ENCODE peak calls at places on chromosomes 3 and 15, in four cellular contexts. One of them, this sample, is unnamed.

GRCh38 chr3:41247590-41247989 is 48.3 kb downstream of the CTNNB1 start:
- DNase-seq in activated CD4-positive, alpha-beta T cell treated with anti-CD3 and anti-CD28 coated beads for 24 hours: no peak
- DNase-seq in EL: no peak
- DNase-seq in NCI-H2081: no peak
- DNase-seq in this sample: no peak

GRCh38 chr15:63234479-63234878 is 42.9 kb upstream of the APH1B start:
- DNase-seq in EL: peak
- DNase-seq in NCI-H2081: no peak
- DNase-seq in activated CD4-positive, alpha-beta T cell treated with anti-CD3 and anti-CD28 coated beads for 24 hours: no peak
- DNase-seq in this sample: no peak

GRCh38 chr15:63086271-63086670 is 35.4 kb upstream of the LACTB start:
- DNase-seq in NCI-H2081: no peak
- DNase-seq in activated CD4-positive, alpha-beta T cell treated with anti-CD3 and anti-CD28 coated beads for 24 hours: no peak
- DNase-seq in EL: no peak
- DNase-seq in this sample: no peak

GRCh38 chr3:77906102-77906709 is 866.3 kb downstream of the ROBO2 start:
- DNase-seq in NCI-H2081: no peak
- DNase-seq in activated CD4-positive, alpha-beta T cell treated with anti-CD3 and anti-CD28 coated beads for 24 hours: no peak
- DNase-seq in EL: peak
- DNase-seq in this sample: no peak

GRCh38 chr15:64856429-64857145 is 14.9 kb downstream of the PLEKHO2 start:
- DNase-seq in EL: peak
- DNase-seq in NCI-H2081: no peak
- DNase-seq in activated CD4-positive, alpha-beta T cell treated with anti-CD3 and anti-CD28 coated beads for 24 hours: no peak
- DNase-seq in this sample: no peak

GRCh38 chr3:68893600-68894239 is 38.6 kb downstream of the TAFA4 start:
- DNase-seq in activated CD4-positive, alpha-beta T cell treated with anti-CD3 and anti-CD28 coated beads for 24 hours: no peak
- DNase-seq in NCI-H2081: peak
- DNase-seq in EL: peak
- DNase-seq in this sample: no peak

GRCh38 chr3:156605686-156606605 is 51.0 kb upstream of the SSR3 start:
- DNase-seq in EL: peak
- DNase-seq in NCI-H2081: peak
- DNase-seq in activated CD4-positive, alpha-beta T cell treated with anti-CD3 and anti-CD28 coated beads for 24 hours: no peak
- DNase-seq in this sample: peak

GRCh38 chr3:56711344-56711743 is 28.3 kb upstream of the TASOR start:
- DNase-seq in NCI-H2081: no peak
- DNase-seq in activated CD4-positive, alpha-beta T cell treated with anti-CD3 and anti-CD28 coated beads for 24 hours: no peak
- DNase-seq in EL: no peak
- DNase-seq in this sample: no peak

GRCh38 chr3:134794323-134794722 is 737 bp upstream of the EPHB1 start:
- DNase-seq in activated CD4-positive, alpha-beta T cell treated with anti-CD3 and anti-CD28 coated beads for 24 hours: no peak
- DNase-seq in NCI-H2081: no peak
- DNase-seq in EL: no peak
- DNase-seq in this sample: no peak

GRCh38 chr3:185900228-185900627 is 37.6 kb downstream of the TRA2B start:
- DNase-seq in NCI-H2081: no peak
- DNase-seq in EL: peak
- DNase-seq in activated CD4-positive, alpha-beta T cell treated with anti-CD3 and anti-CD28 coated beads for 24 hours: no peak
- DNase-seq in this sample: no peak

GRCh38 chr3:13764161-13764560 is 115.7 kb downstream of the WNT7A start:
- DNase-seq in activated CD4-positive, alpha-beta T cell treated with anti-CD3 and anti-CD28 coated beads for 24 hours: no peak
- DNase-seq in NCI-H2081: no peak
- DNase-seq in EL: no peak
- DNase-seq in this sample: no peak

GRCh38 chr3:179750720-179751328 is 98.0 kb downstream of the USP13 start:
- DNase-seq in EL: peak
- DNase-seq in NCI-H2081: peak
- DNase-seq in activated CD4-positive, alpha-beta T cell treated with anti-CD3 and anti-CD28 coated beads for 24 hours: no peak
- DNase-seq in this sample: no peak

GRCh38 chr3:195102609-195103467 is 168.1 kb downstream of the XXYLT1 start:
- DNase-seq in EL: peak
- DNase-seq in NCI-H2081: no peak
- DNase-seq in activated CD4-positive, alpha-beta T cell treated with anti-CD3 and anti-CD28 coated beads for 24 hours: no peak
- DNase-seq in this sample: no peak

GRCh38 chr3:117892431-117892841 is 1142.2 kb downstream of the IGSF11 start:
- DNase-seq in NCI-H2081: no peak
- DNase-seq in EL: peak
- DNase-seq in activated CD4-positive, alpha-beta T cell treated with anti-CD3 and anti-CD28 coated beads for 24 hours: no peak
- DNase-seq in this sample: no peak

GRCh38 chr15:35000511-35000910 is 12.4 kb upstream of the ZNF770 start:
- DNase-seq in EL: peak
- DNase-seq in activated CD4-positive, alpha-beta T cell treated with anti-CD3 and anti-CD28 coated beads for 24 hours: no peak
- DNase-seq in NCI-H2081: no peak
- DNase-seq in this sample: no peak

GRCh38 chr3:193563999-193564398 is 9.3 kb upstream of the ATP13A4 start:
- DNase-seq in NCI-H2081: peak
- DNase-seq in activated CD4-positive, alpha-beta T cell treated with anti-CD3 and anti-CD28 coated beads for 24 hours: no peak
- DNase-seq in EL: no peak
- DNase-seq in this sample: no peak

GRCh38 chr3:172939651-172940293 is 189.2 kb downstream of the ECT2 start:
- DNase-seq in activated CD4-positive, alpha-beta T cell treated with anti-CD3 and anti-CD28 coated beads for 24 hours: no peak
- DNase-seq in EL: peak
- DNase-seq in NCI-H2081: no peak
- DNase-seq in this sample: no peak

GRCh38 chr15:31058236-31058962 is 43.1 kb downstream of the TRPM1 start:
- DNase-seq in activated CD4-positive, alpha-beta T cell treated with anti-CD3 and anti-CD28 coated beads for 24 hours: no peak
- DNase-seq in NCI-H2081: no peak
- DNase-seq in EL: no peak
- DNase-seq in this sample: no peak

GRCh38 chr3:48187579-48188265 is 495 bp downstream of the CDC25A start:
- DNase-seq in EL: peak
- DNase-seq in NCI-H2081: no peak
- DNase-seq in activated CD4-positive, alpha-beta T cell treated with anti-CD3 and anti-CD28 coated beads for 24 hours: no peak
- DNase-seq in this sample: no peak

GRCh38 chr3:149087208-149087607 is 875 bp upstream of the HLTF start:
- DNase-seq in EL: no peak
- DNase-seq in activated CD4-positive, alpha-beta T cell treated with anti-CD3 and anti-CD28 coated beads for 24 hours: no peak
- DNase-seq in NCI-H2081: no peak
- DNase-seq in this sample: no peak

GRCh38 chr15:74312445-74313007 is 54.9 kb downstream of the CYP11A1 start:
- DNase-seq in NCI-H2081: peak
- DNase-seq in activated CD4-positive, alpha-beta T cell treated with anti-CD3 and anti-CD28 coated beads for 24 hours: no peak
- DNase-seq in EL: no peak
- DNase-seq in this sample: peak

GRCh38 chr3:111035896-111036295 is 35.7 kb upstream of the NECTIN3 start:
- DNase-seq in EL: no peak
- DNase-seq in activated CD4-positive, alpha-beta T cell treated with anti-CD3 and anti-CD28 coated beads for 24 hours: no peak
- DNase-seq in NCI-H2081: no peak
- DNase-seq in this sample: no peak

GRCh38 chr3:156648086-156648485 is 26.3 kb upstream of the TIPARP start:
- DNase-seq in NCI-H2081: no peak
- DNase-seq in activated CD4-positive, alpha-beta T cell treated with anti-CD3 and anti-CD28 coated beads for 24 hours: no peak
- DNase-seq in EL: peak
- DNase-seq in this sample: no peak

GRCh38 chr3:139524841-139525538 is 14.6 kb downstream of the RBP1 start:
- DNase-seq in NCI-H2081: no peak
- DNase-seq in EL: no peak
- DNase-seq in activated CD4-positive, alpha-beta T cell treated with anti-CD3 and anti-CD28 coated beads for 24 hours: no peak
- DNase-seq in this sample: no peak

GRCh38 chr3:43770426-43771103 is 79.8 kb downstream of the ABHD5 start:
- DNase-seq in NCI-H2081: no peak
- DNase-seq in EL: peak
- DNase-seq in activated CD4-positive, alpha-beta T cell treated with anti-CD3 and anti-CD28 coated beads for 24 hours: no peak
- DNase-seq in this sample: no peak

GRCh38 chr3:16511561-16512434 is 1.7 kb downstream of the RFTN1 start:
- DNase-seq in NCI-H2081: peak
- DNase-seq in activated CD4-positive, alpha-beta T cell treated with anti-CD3 and anti-CD28 coated beads for 24 hours: peak
- DNase-seq in EL: peak
- DNase-seq in this sample: no peak

GRCh38 chr3:129015388-129016105 is 14.4 kb downstream of the EFCC1 start:
- DNase-seq in EL: no peak
- DNase-seq in activated CD4-positive, alpha-beta T cell treated with anti-CD3 and anti-CD28 coated beads for 24 hours: no peak
- DNase-seq in NCI-H2081: no peak
- DNase-seq in this sample: no peak

GRCh38 chr15:48888836-48889235 is 10.9 kb downstream of the EID1 start:
- DNase-seq in NCI-H2081: no peak
- DNase-seq in activated CD4-positive, alpha-beta T cell treated with anti-CD3 and anti-CD28 coated beads for 24 hours: no peak
- DNase-seq in EL: no peak
- DNase-seq in this sample: no peak

GRCh38 chr3:184562875-184563568 is 1.4 kb downstream of the EPHB3 start:
- DNase-seq in activated CD4-positive, alpha-beta T cell treated with anti-CD3 and anti-CD28 coated beads for 24 hours: no peak
- DNase-seq in EL: no peak
- DNase-seq in NCI-H2081: no peak
- DNase-seq in this sample: no peak

GRCh38 chr3:18559323-18559972 is 134.3 kb upstream of the SATB1 start:
- DNase-seq in NCI-H2081: peak
- DNase-seq in activated CD4-positive, alpha-beta T cell treated with anti-CD3 and anti-CD28 coated beads for 24 hours: peak
- DNase-seq in EL: peak
- DNase-seq in this sample: peak

GRCh38 chr3:182631183-182632076 is 161.9 kb upstream of the ATP11B start:
- DNase-seq in activated CD4-positive, alpha-beta T cell treated with anti-CD3 and anti-CD28 coated beads for 24 hours: no peak
- DNase-seq in EL: no peak
- DNase-seq in NCI-H2081: no peak
- DNase-seq in this sample: no peak

GRCh38 chr3:142857056-142857455 is 31.8 kb downstream of the PCOLCE2 start:
- DNase-seq in EL: peak
- DNase-seq in NCI-H2081: peak
- DNase-seq in activated CD4-positive, alpha-beta T cell treated with anti-CD3 and anti-CD28 coated beads for 24 hours: no peak
- DNase-seq in this sample: no peak

GRCh38 chr3:63364495-63364894 is 86.4 kb downstream of the SYNPR start:
- DNase-seq in EL: peak
- DNase-seq in NCI-H2081: no peak
- DNase-seq in activated CD4-positive, alpha-beta T cell treated with anti-CD3 and anti-CD28 coated beads for 24 hours: no peak
- DNase-seq in this sample: no peak

GRCh38 chr3:38117163-38117716 is 19.7 kb downstream of the ACAA1 start:
- DNase-seq in NCI-H2081: no peak
- DNase-seq in EL: no peak
- DNase-seq in activated CD4-positive, alpha-beta T cell treated with anti-CD3 and anti-CD28 coated beads for 24 hours: no peak
- DNase-seq in this sample: no peak

GRCh38 chr15:70253461-70254156 is 155.9 kb upstream of the TLE3 start:
- DNase-seq in EL: no peak
- DNase-seq in activated CD4-positive, alpha-beta T cell treated with anti-CD3 and anti-CD28 coated beads for 24 hours: no peak
- DNase-seq in NCI-H2081: no peak
- DNase-seq in this sample: no peak

GRCh38 chr3:139128803-139129202 is 84.1 kb upstream of the PRR23C start:
- DNase-seq in activated CD4-positive, alpha-beta T cell treated with anti-CD3 and anti-CD28 coated beads for 24 hours: no peak
- DNase-seq in NCI-H2081: no peak
- DNase-seq in EL: no peak
- DNase-seq in this sample: no peak

This sample was measured in SHP77 treated with DMSO at 0.1 percent for 48 hours.